ENCODE peak calls at places on chromosomes 2 and 18, in eight cellular contexts. W is spleen; U is dorsolateral prefrontal cortex; S is CD4-positive, alpha-beta T cell; F is ovary; M is right cardiac atrium; X is H9; E is substantia nigra. L is an unnamed sample.

GRCh38 chr2:190696792-190697398 is 48.0 kb downstream of the NAB1 start:
- DNase-seq in F (no peak), S (no peak), M (no peak), U (no peak), E (no peak), W (no peak), X (no peak), L (no peak)

GRCh38 chr2:234437642-234438321 is 59.1 kb downstream of the ARL4C start:
- DNase-seq in U (peak), W (no peak), M (no peak), E (no peak), F (no peak), S (no peak), X (no peak), L (peak)

GRCh38 chr18:76491801-76492668 is 3.0 kb downstream of the ZNF516 start:
- DNase-seq in X (peak), E (no peak), W (peak), F (peak), U (no peak), S (no peak), M (no peak), L (no peak)

GRCh38 chr2:160220545-160221009 is 20.5 kb upstream of the ITGB6 start:
- DNase-seq in F (no peak), M (no peak), X (no peak), W (no peak), S (no peak), E (no peak), U (no peak), L (no peak)

GRCh38 chr2:100247256-100248043 is 74.9 kb downstream of the LONRF2 start:
- DNase-seq in S (no peak), U (no peak), F (no peak), X (no peak), E (no peak), M (no peak), W (peak), L (no peak)

GRCh38 chr2:96247009-96247408 is 18.8 kb downstream of the TMEM127 start:
- DNase-seq in X (no peak), M (no peak), E (no peak), S (no peak), W (no peak), F (no peak), U (no peak), L (no peak)

GRCh38 chr18:39414009-39414700 is 1848.6 kb upstream of the CELF4 start:
- DNase-seq in F (no peak), S (no peak), M (no peak), W (no peak), X (no peak), U (no peak), E (no peak), L (no peak)

GRCh38 chr18:47206945-47207637 is 30.9 kb upstream of the IER3IP1 start:
- DNase-seq in S (no peak), M (no peak), X (no peak), W (no peak), F (no peak), U (no peak), E (no peak), L (no peak)

GRCh38 chr2:200239216-200239615 is 67.3 kb upstream of the SPATS2L start:
- DNase-seq in E (no peak), F (no peak), M (no peak), S (no peak), U (no peak), W (no peak), X (no peak), L (no peak)

GRCh38 chr18:33113421-33113820 is 327.1 kb downstream of the CCDC178 start:
- DNase-seq in E (no peak), X (no peak), S (no peak), W (no peak), F (no peak), U (no peak), M (no peak), L (no peak)

GRCh38 chr2:101473911-101474751 is 781 bp downstream of the RFX8 start:
- DNase-seq in F (peak), X (peak), M (peak), S (no peak), E (peak), U (peak), W (peak), L (peak)

GRCh38 chr2:214019229-214019972 is 391.5 kb upstream of the VWC2L start:
- DNase-seq in F (no peak), W (no peak), U (no peak), S (no peak), X (no peak), M (peak), E (no peak), L (no peak)
- H3K27ac ChIP-seq in F (no peak), W (no peak), U (no peak), S (no peak), X (no peak), M (no peak), E (no peak), L (no peak)

DNA sequence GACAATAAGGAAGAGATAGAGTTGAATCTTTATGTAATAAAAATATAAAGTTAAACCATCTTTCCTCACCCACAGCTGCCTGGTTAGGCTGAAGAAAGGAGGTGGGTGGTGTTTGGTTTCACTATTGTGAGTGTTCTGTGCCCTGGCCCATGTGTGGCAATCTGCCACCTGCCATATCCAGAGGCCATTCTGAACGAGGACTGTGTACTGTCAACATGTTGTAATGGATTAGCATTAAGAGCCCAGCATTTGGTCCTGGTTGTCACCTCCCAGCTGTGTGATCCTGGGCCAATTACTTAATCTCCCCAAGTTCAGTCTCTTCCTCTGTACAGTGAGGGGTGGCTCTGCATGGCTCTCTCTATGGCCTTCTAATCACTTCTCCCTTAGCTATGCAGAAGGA is 118.2 kb upstream of the SEC11C start:
- DNase-seq in F (no peak), E (no peak), X (no peak), W (no peak), U (peak), S (no peak), M (no peak), L (peak)
- H3K27ac ChIP-seq in F (no peak), E (no peak), X (no peak), W (peak), U (peak), S (no peak), M (no peak), L (peak)

DNA sequence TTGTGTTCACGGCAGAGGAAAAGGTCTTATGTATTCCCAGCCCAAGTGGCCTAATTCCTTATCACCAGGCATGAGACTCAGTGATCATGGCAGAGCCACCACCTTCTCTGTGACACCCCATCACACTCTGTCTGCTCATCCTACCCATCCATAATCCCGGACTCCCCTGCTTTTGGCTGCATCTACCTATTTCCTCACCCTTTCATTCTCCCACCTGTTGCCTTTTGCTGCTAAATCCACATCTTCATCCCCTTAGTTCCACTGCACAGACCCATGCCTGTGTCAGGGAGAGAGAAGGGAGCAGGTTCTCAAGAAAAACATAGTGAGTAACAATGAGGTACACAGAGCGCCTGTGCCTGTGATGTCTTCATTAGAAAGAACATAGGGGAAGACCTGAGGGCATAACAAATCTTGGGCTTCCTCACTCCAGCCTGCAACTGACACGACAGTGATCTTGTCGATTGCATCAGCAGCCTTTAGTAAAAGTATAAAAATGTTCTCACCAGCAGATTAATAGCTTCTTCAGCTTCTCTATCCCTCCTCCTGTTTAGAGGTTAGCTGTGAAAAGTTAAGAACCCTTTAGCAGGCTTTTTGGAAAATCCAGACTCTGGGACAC is 246.5 kb upstream of the SPRED2 start:
- DNase-seq in M (no peak), W (no peak), X (no peak), U (no peak), S (no peak), F (no peak), E (no peak), L (no peak)
- H3K27ac ChIP-seq in M (no peak), W (no peak), X (no peak), U (no peak), S (no peak), F (no peak), E (no peak), L (no peak)

GRCh38 chr2:145168091-145168490 is 648.2 kb upstream of the ZEB2 start:
- DNase-seq in S (no peak), W (no peak), F (no peak), E (no peak), X (no peak), M (no peak), U (peak), L (no peak)
- H3K27ac ChIP-seq in S (no peak), W (no peak), F (no peak), E (no peak), X (no peak), M (no peak), U (no peak), L (no peak)

DNA sequence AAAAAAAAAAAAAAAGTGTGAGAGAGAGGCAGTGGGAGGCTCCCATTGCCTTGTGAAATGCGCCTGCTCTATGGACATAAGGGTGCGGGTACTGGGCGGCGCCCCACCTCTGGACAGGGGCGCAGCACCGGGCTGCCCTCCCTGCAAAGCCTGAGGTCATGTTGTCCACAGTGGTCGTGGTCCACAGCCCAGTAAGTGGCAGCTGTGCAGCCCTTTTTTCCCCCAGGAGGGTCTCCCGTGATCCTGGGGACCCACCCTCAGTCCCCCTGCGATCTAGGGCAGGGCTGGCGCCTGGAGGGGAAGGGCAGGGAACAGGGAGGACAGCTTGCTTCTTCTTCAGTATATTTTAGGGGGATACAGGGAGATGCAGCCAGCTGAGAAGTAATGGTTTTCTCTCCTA is 37.9 kb downstream of the LPIN1 start:
- DNase-seq in W (no peak), E (no peak), U (no peak), X (no peak), F (no peak), S (no peak), M (no peak), L (no peak)
- H3K27ac ChIP-seq in W (no peak), E (peak), U (peak), X (no peak), F (no peak), S (no peak), M (no peak), L (no peak)

GRCh38 chr18:2826581-2826980 is 20.2 kb upstream of the EMILIN2 start:
- DNase-seq in E (no peak), W (no peak), M (peak), F (peak), U (no peak), X (no peak), S (no peak), L (no peak)
- H3K27ac ChIP-seq in E (no peak), W (no peak), M (no peak), F (no peak), U (no peak), X (no peak), S (no peak), L (no peak)

DNA sequence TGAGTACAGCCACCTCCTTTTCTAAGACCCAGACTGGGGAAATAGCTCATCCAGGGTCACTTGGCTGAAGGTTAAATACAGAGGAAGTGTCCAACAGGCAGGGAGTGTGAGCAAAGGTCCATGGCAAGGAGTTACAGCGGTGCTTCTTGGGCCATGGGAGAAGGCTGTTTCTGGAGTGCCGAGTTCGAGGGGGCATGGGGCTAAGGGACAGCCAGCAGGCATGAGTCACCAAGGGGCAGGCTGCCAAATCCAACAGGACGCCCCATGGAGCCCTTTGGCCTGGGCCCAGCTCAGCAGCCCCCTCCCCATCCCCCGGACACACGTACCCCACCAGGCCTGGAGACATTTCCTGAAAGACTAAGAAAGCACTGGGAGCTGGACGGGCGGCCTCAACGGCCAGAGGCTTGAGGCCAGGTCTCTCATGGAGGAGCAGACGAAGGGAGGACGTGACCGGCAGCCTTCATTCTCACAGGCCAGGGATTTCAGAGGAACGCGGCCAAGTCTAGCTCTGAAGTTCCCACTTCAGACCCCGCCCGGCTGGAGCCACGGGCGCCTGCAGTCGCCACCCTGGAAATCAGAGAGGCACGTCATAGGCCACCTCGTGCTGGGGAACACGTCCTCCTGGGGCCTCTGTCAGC is 160.4 kb downstream of the SMAD7 start:
- DNase-seq in X (no peak), U (no peak), E (no peak), S (no peak), F (peak), W (peak), M (peak), L (peak)
- H3K27ac ChIP-seq in X (no peak), U (peak), E (peak), S (no peak), F (no peak), W (peak), M (peak), L (peak)

GRCh38 chr2:109549016-109549595 is 64.7 kb downstream of the SEPTIN10 start:
- DNase-seq in W (no peak), F (no peak), U (no peak), S (no peak), X (no peak), M (no peak), E (no peak), L (no peak)

GRCh38 chr2:109547280-109547679 is 66.5 kb downstream of the SEPTIN10 start:
- DNase-seq in S (no peak), F (no peak), M (no peak), X (no peak), U (no peak), E (no peak), W (no peak), L (no peak)

GRCh38 chr2:109542384-109542783 is 71.4 kb downstream of the SEPTIN10 start:
- DNase-seq in M (no peak), S (no peak), X (no peak), U (no peak), W (no peak), F (no peak), E (no peak), L (no peak)

GRCh38 chr2:109545828-109546713 is 67.7 kb downstream of the SEPTIN10 start:
- DNase-seq in M (peak), W (no peak), F (peak), E (no peak), X (peak), S (peak), U (peak), L (peak)
- H3K27ac ChIP-seq in M (no peak), W (no peak), F (no peak), E (no peak), X (no peak), S (no peak), U (no peak), L (no peak)